ENCODE peak calls at places on chromosome 11, in nine cellular contexts. D is spleen, L is stomach, G is GM23338, Y is GM12878, A is prostate gland, T is HCT116, I is GM12892, H is breast epithelium. Q is an unnamed sample.

GRCh38 chr11:133936136-133936535 is 20.6 kb downstream of the IGSF9B start:
- DNase-seq in D (no peak), L (no peak), G (no peak), Y (no peak), T (no peak), H (no peak), A (no peak), I (no peak), Q (no peak)

GRCh38 chr11:102438311-102439062 is 14.1 kb downstream of the TMEM123 start:
- DNase-seq in G (no peak), I (no peak), Y (no peak), D (no peak), T (no peak), A (no peak), L (peak; percentile 53), H (no peak), Q (no peak)

GRCh38 chr11:93796424-93796823 is 12.3 kb downstream of the MED17 start:
- DNase-seq in T (no peak), G (no peak), D (no peak), I (no peak), H (no peak), L (no peak), Y (no peak), A (no peak), Q (no peak)

GRCh38 chr11:9053631-9054030 is 37.8 kb downstream of the SCUBE2 start:
- DNase-seq in I (no peak), A (no peak), H (no peak), L (no peak), Y (no peak), T (no peak), G (no peak), D (no peak), Q (no peak)

GRCh38 chr11:74948546-74948897 is 369 bp downstream of the XRRA1 start:
- DNase-seq in L (no peak), T (no peak), H (no peak), A (no peak), D (no peak), G (no peak), I (no peak), Y (no peak), Q (no peak)

GRCh38 chr11:128235958-128236357 is 351.4 kb downstream of the ETS1 start:
- DNase-seq in D (no peak), A (no peak), H (no peak), I (no peak), G (no peak), Y (no peak), T (no peak), L (no peak), Q (peak; percentile 69)

GRCh38 chr11:77560605-77561004 is 29.1 kb upstream of the AQP11 start:
- DNase-seq in L (no peak), I (no peak), D (no peak), T (peak; percentile 46), A (no peak), Y (no peak), H (no peak), G (no peak), Q (no peak)

GRCh38 chr11:19959697-19960096 is 200.6 kb downstream of the DBX1 start:
- DNase-seq in T (no peak), Y (no peak), A (no peak), L (no peak), D (no peak), G (no peak), H (no peak), I (no peak), Q (no peak)

GRCh38 chr11:2752204-2752772 is 52.5 kb upstream of the KCNQ1OT1 start:
- DNase-seq in A (no peak), H (no peak), G (no peak), T (no peak), Y (no peak), I (no peak), L (no peak), D (peak; percentile 40), Q (peak; percentile 10)

GRCh38 chr11:116913000-116913399 is 75.6 kb upstream of the APOA1 start:
- DNase-seq in L (no peak), Y (no peak), G (no peak), D (no peak), I (no peak), A (no peak), T (no peak), H (no peak), Q (no peak)

GRCh38 chr11:125344846-125345705 is 151.0 kb downstream of the FEZ1 start:
- DNase-seq in A (no peak), L (no peak), Y (no peak), G (no peak), I (no peak), H (no peak), D (peak; percentile 54), T (no peak), Q (peak; percentile 59)

GRCh38 chr11:942853-943252 is 17.2 kb downstream of the AP2A2 start:
- DNase-seq in T (no peak), L (no peak), G (no peak), H (no peak), D (no peak), Y (no peak), I (no peak), A (no peak), Q (no peak)

GRCh38 chr11:121540627-121541026 is 87.9 kb upstream of the SORL1-AS1 start:
- DNase-seq in I (no peak), G (no peak), T (no peak), H (no peak), D (no peak), A (no peak), Y (peak; percentile 50), L (no peak), Q (no peak)

GRCh38 chr11:6606471-6607189 is 3.1 kb downstream of the ILK start:
- DNase-seq in A (peak; percentile 86), D (peak; percentile 92), T (peak; percentile 65), H (peak; percentile 93), I (no peak), G (peak; percentile 97), L (peak; percentile 84), Y (no peak), Q (peak; percentile 98)

GRCh38 chr11:6609502-6610015 is 2.5 kb downstream of the TAF10 start:
- DNase-seq in T (no peak), G (no peak), A (no peak), L (no peak), Y (no peak), I (no peak), D (no peak), H (peak; percentile 16), Q (peak; percentile 67)

GRCh38 chr11:6608726-6609501 is 3.1 kb downstream of the TAF10 start:
- DNase-seq in H (peak; percentile 19), G (no peak), A (no peak), Y (no peak), D (no peak), T (no peak), L (no peak), I (no peak), Q (peak; percentile 84)

GRCh38 chr11:6607190-6607635 is 3.6 kb downstream of the ILK start:
- DNase-seq in I (no peak), A (no peak), G (no peak), H (peak; percentile 9), L (no peak), D (no peak), T (no peak), Y (no peak), Q (no peak)

DNA sequence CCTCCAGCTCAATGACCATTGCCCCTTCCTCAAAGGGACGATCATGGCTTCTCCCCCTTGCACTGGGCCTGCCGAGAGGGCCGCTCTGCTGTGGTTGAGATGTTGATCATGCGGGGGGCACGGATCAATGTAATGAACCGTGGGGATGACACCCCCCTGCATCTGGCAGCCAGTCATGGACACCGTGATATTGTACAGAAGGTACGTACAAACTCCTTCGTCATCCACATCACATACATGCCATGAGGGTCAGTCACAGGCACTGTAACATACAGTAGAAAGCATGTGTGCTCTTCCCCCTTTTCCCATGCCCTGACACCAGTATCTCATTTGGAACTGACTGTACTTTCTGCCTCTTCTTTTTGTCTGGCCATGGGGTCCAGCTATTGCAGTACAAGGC is 4.0 kb downstream of the TAF10 start:
- DNase-seq in L (no peak), Y (no peak), T (no peak), I (no peak), A (no peak), G (no peak), D (peak; percentile 64), H (peak; percentile 15), Q (peak; percentile 70)
- TF ChIP-seq POLR2AphosphoS5 in L (no peak), Y (no peak), T (no peak), I (no peak), A (no peak), G (no peak), D (peak; percentile 24), H (no peak), Q (no peak)

GRCh38 chr11:64181506-64182411 is 4.2 kb upstream of the STIP1 start:
- DNase-seq in H (peak; percentile 75), D (peak; percentile 90), A (peak; percentile 81), L (peak; percentile 93), T (peak; percentile 72), G (peak; percentile 83), I (peak; percentile 49), Y (no peak), Q (peak; percentile 98)
- TF ChIP-seq POLR2AphosphoS5 in H (peak; percentile 68), D (peak; percentile 83), A (peak; percentile 95), L (peak; percentile 97), T (peak; percentile 96), G (peak; percentile 57), I (no peak), Y (no peak), Q (peak; percentile 96)

GRCh38 chr11:112652786-112653390 is 308.3 kb upstream of the NCAM1 start:
- DNase-seq in H (no peak), D (no peak), T (no peak), I (no peak), G (no peak), Y (no peak), L (no peak), A (no peak), Q (no peak)
- TF ChIP-seq POLR2AphosphoS5 in H (no peak), D (no peak), T (no peak), I (no peak), G (no peak), Y (no peak), L (no peak), A (no peak), Q (no peak)

DNA sequence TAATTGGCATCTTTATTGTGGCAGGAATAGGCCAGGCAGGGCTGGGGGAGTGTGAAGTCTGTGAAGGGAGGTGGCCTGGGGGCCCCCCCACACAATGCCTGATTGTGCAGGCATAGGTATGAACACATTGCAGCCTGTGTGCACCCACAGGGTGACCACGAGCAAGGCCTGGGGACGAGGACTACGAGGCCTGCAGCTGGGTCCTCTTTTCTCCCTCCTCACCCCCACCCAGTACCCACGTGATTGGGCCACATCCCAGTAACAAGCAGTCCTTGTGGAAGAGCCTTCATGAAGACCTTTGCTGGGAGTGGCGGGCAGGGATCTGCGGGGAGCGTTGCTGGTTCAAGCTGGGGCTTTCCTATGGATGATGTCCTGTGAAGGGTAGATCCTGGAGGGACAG is 29.3 kb downstream of the ZBTB16 start:
- DNase-seq in I (no peak), D (no peak), Y (no peak), G (no peak), A (no peak), H (no peak), T (no peak), L (no peak), Q (peak; percentile 67)
- TF ChIP-seq POLR2AphosphoS5 in I (no peak), D (no peak), Y (no peak), G (no peak), A (no peak), H (no peak), T (no peak), L (no peak), Q (no peak)

Q was measured in sigmoid colon.